ENCODE peak calls at places on chromosomes 3 and 15, in six cellular contexts. F is trophoblast cell, N is H9, W is H1, E is IMR-90, U is mesenchymal stem cell. H is an unnamed sample.

GRCh38 chr3:123365450-123366143 is 83.3 kb downstream of the ADCY5 start:
- DNase-seq in F (peak; percentile 58), N (peak; percentile 70), W (peak; percentile 25), E (peak; percentile 21), U (peak; percentile 14), H (no peak)

GRCh38 chr3:94739420-94739819 is 676.6 kb downstream of the NSUN3 start:
- DNase-seq in F (no peak), N (no peak), W (no peak), E (no peak), U (no peak), H (no peak)

GRCh38 chr3:146817705-146818104 is 212.6 kb upstream of the PLSCR5 start:
- DNase-seq in F (peak; percentile 45), N (no peak), W (no peak), E (peak; percentile 16), U (peak; percentile 35), H (no peak)

GRCh38 chr15:35293353-35294130 is 208.4 kb upstream of the NANOGP8 start:
- DNase-seq in F (peak; percentile 64), N (peak; percentile 36), W (no peak), E (peak; percentile 71), U (peak; percentile 79), H (no peak)

GRCh38 chr3:82567029-82567600 is 805.7 kb upstream of the GBE1 start:
- DNase-seq in F (no peak), N (no peak), W (no peak), E (no peak), U (no peak), H (no peak)

GRCh38 chr15:63606333-63606732 is 9.1 kb downstream of the FBXL22 start:
- DNase-seq in F (no peak), N (no peak), W (no peak), E (no peak), U (no peak), H (no peak)

GRCh38 chr3:13650210-13651056 is 101.5 kb downstream of the FBLN2 start:
- DNase-seq in F (peak; percentile 88), N (peak; percentile 93), W (peak; percentile 54), E (peak; percentile 55), U (peak; percentile 66), H (peak; percentile 85)

GRCh38 chr3:27639271-27639670 is 82.9 kb downstream of the EOMES start:
- DNase-seq in F (no peak), N (no peak), W (no peak), E (no peak), U (no peak), H (no peak)

GRCh38 chr3:151296226-151296625 is 17.9 kb upstream of the P2RY14 start:
- DNase-seq in F (no peak), N (no peak), W (no peak), E (no peak), U (no peak), H (no peak)

GRCh38 chr15:75732809-75733451 is 20.3 kb upstream of the CSPG4 start:
- DNase-seq in F (peak; percentile 69), N (peak; percentile 91), W (peak; percentile 51), E (peak; percentile 65), U (peak; percentile 72), H (peak; percentile 67)

GRCh38 chr15:82159922-82160321 is 102.6 kb downstream of the EFL1 start:
- DNase-seq in F (peak; percentile 41), N (no peak), W (no peak), E (peak; percentile 100), U (peak; percentile 91), H (peak; percentile 24)

GRCh38 chr15:69790632-69791031 is 307.1 kb downstream of the TLE3 start:
- DNase-seq in F (peak; percentile 47), N (no peak), W (no peak), E (no peak), U (no peak), H (no peak)

GRCh38 chr3:50573566-50574279 is 4.4 kb downstream of the HEMK1 start:
- DNase-seq in F (peak; percentile 89), N (no peak), W (no peak), E (no peak), U (no peak), H (no peak)

GRCh38 chr15:62291262-62291661 is 126.2 kb upstream of the C2CD4B start:
- DNase-seq in F (no peak), N (no peak), W (no peak), E (no peak), U (no peak), H (no peak)

GRCh38 chr15:57253082-57253481 is 123.2 kb upstream of the CGNL1 start:
- DNase-seq in F (no peak), N (no peak), W (no peak), E (no peak), U (no peak), H (no peak)

GRCh38 chr3:175192536-175192935 is 333.4 kb downstream of the NAALADL2 start:
- DNase-seq in F (no peak), N (no peak), W (no peak), E (peak; percentile 12), U (no peak), H (no peak)

GRCh38 chr3:151328298-151329036 is 882 bp downstream of the P2RY13 start:
- DNase-seq in F (no peak), N (no peak), W (no peak), E (no peak), U (no peak), H (no peak)

GRCh38 chr3:52213901-52214300 is 11.5 kb downstream of the TLR9 start:
- DNase-seq in F (no peak), N (no peak), W (no peak), E (no peak), U (no peak), H (no peak)

GRCh38 chr15:44719293-44719999 is 8.1 kb downstream of the B2M start:
- DNase-seq in F (peak; percentile 60), N (no peak), W (no peak), E (peak; percentile 69), U (peak; percentile 67), H (no peak)

GRCh38 chr15:79804833-79805232 is 92.0 kb downstream of the MTHFS start:
- DNase-seq in F (no peak), N (no peak), W (no peak), E (no peak), U (no peak), H (no peak)

GRCh38 chr3:135491478-135491877 is 474.1 kb upstream of the PPP2R3A start:
- DNase-seq in F (no peak), N (no peak), W (no peak), E (no peak), U (no peak), H (no peak)

GRCh38 chr3:55531266-55531665 is 44.2 kb upstream of the WNT5A start:
- DNase-seq in F (no peak), N (no peak), W (no peak), E (no peak), U (no peak), H (no peak)

GRCh38 chr15:77773003-77773402 is 140.3 kb upstream of the LINGO1 start:
- DNase-seq in F (no peak), N (no peak), W (no peak), E (no peak), U (no peak), H (no peak)

GRCh38 chr3:137583256-137583655 is 180.9 kb upstream of the SOX14 start:
- DNase-seq in F (no peak), N (no peak), W (no peak), E (no peak), U (no peak), H (no peak)

GRCh38 chr15:64521726-64522164 is 61.4 kb downstream of the ZNF609 start:
- DNase-seq in F (peak; percentile 100), N (peak; percentile 49), W (peak; percentile 36), E (peak; percentile 49), U (peak; percentile 51), H (peak; percentile 9)

GRCh38 chr3:23653647-23654525 is 151.9 kb upstream of the UBE2E1 start:
- DNase-seq in F (no peak), N (no peak), W (no peak), E (no peak), U (no peak), H (no peak)

GRCh38 chr15:65323071-65323511 is 18.6 kb downstream of the RNU5B-1 start:
- DNase-seq in F (no peak), N (no peak), W (no peak), E (peak; percentile 24), U (peak; percentile 73), H (no peak)

GRCh38 chr3:99902091-99902490 is 84.4 kb downstream of the CMSS1 start:
- DNase-seq in F (peak; percentile 8), N (no peak), W (no peak), E (peak; percentile 43), U (no peak), H (no peak)

GRCh38 chr15:25787855-25788521 is 75.1 kb downstream of the ATP10A start:
- DNase-seq in F (no peak), N (no peak), W (no peak), E (peak; percentile 63), U (peak; percentile 26), H (no peak)

DNA sequence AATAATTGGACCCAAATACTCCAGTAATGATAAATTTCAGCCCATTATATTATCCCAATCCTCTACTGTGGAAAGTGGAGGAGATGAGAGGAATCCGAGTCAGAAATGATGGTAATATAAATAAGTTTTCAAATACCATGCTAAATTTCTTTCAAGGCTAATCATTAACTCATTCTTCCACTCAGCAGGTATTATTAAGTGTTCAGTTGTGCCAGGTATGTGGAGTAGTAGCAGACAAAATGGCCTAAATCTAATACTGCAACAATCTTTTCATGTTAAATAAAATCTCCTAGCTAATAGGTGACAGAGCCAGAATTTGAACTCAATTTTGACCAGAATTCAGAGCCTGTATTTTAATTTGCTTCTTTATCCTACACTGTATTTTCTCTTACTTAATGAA is 538.6 kb upstream of the ROBO2 start:
- DNase-seq in F (no peak), N (no peak), W (no peak), E (no peak), U (no peak), H (no peak)
- H3K9me3 ChIP-seq in F (no peaks in the 10 kb centered on the region), N (no peaks in the 10 kb centered on the region), W (peaks cover 6% of the 10 kb centered on the region), E (no peaks in the 10 kb centered on the region), U (no peaks in the 10 kb centered on the region), H (no peaks in the 10 kb centered on the region)

GRCh38 chr3:32820430-32820829 is 2.6 kb downstream of the TRIM71 start:
- DNase-seq in F (no peak), N (no peak), W (no peak), E (no peak), U (no peak), H (no peak)
- H3K4me2 ChIP-seq in F (peak overlapping the region; percentile 85), N (peak overlapping the region; percentile 93), W (peak overlapping the region; percentile 93), E (no peak overlapping the region), U (no peak overlapping the region), H (no peak overlapping the region)

GRCh38 chr3:114508976-114509375 is 215.1 kb downstream of the TIGIT start:
- DNase-seq in F (peak; percentile 43), N (no peak), W (no peak), E (peak; percentile 29), U (peak; percentile 46), H (no peak)

GRCh38 chr3:114509756-114510155 is 215.9 kb downstream of the TIGIT start:
- DNase-seq in F (peak; percentile 46), N (no peak), W (no peak), E (no peak), U (no peak), H (no peak)

GRCh38 chr3:114506622-114507300 is 212.9 kb downstream of the TIGIT start:
- DNase-seq in F (no peak), N (no peak), W (no peak), E (peak; percentile 73), U (peak; percentile 63), H (no peak)

GRCh38 chr3:114508208-114508607 is 214.4 kb downstream of the TIGIT start:
- DNase-seq in F (no peak), N (no peak), W (no peak), E (no peak), U (no peak), H (no peak)

GRCh38 chr3:114510201-114510600 is 216.4 kb downstream of the TIGIT start:
- DNase-seq in F (no peak), N (no peak), W (no peak), E (no peak), U (no peak), H (no peak)
- H2BK120ac ChIP-seq in F (no peak overlapping the region), N (no peak overlapping the region), W (no peak overlapping the region), E (no peak overlapping the region), U (no peak overlapping the region), H (no peak overlapping the region)

GRCh38 chr3:125349055-125349454 is 26.1 kb downstream of the ZNF148 start:
- DNase-seq in F (no peak), N (no peak), W (no peak), E (no peak), U (no peak), H (no peak)
- H3K9me3 ChIP-seq in F (no peaks in the 10 kb centered on the region), N (no peaks in the 10 kb centered on the region), W (no peaks in the 10 kb centered on the region), E (peaks cover 2% of the 10 kb centered on the region), U (peaks cover 16% of the 10 kb centered on the region), H (peaks cover 53% of the 10 kb centered on the region)

H was measured in neuronal stem cell.